ENCODE peak calls at places on chromosomes 2 and 18, in seven cellular contexts. A, K, V, Y, M, Q and N are unnamed samples.

GRCh38 chr18:55351980-55352714 is 235.8 kb downstream of the TCF4 start:
- DNase-seq in A (no peak), K (no peak), V (no peak), Y (no peak), M (no peak), Q (peak), N (peak)

GRCh38 chr2:88198308-88198707 is 28.2 kb downstream of the THNSL2 start:
- DNase-seq in A (no peak), K (no peak), V (no peak), Y (no peak), M (no peak), Q (no peak), N (no peak)

GRCh38 chr18:74806700-74807416 is 209.2 kb downstream of the ZNF407 start:
- DNase-seq in A (no peak), K (no peak), V (no peak), Y (peak), M (no peak), Q (peak), N (no peak)

GRCh38 chr18:9428862-9429661 is 46.3 kb upstream of the RALBP1 start:
- DNase-seq in A (no peak), K (no peak), V (peak), Y (no peak), M (no peak), Q (no peak), N (no peak)

GRCh38 chr2:167249197-167249596 is 360.9 kb downstream of the XIRP2 start:
- DNase-seq in A (no peak), K (no peak), V (no peak), Y (peak), M (no peak), Q (no peak), N (no peak)

GRCh38 chr2:201697899-201698298 is 545 bp downstream of the MPP4 start:
- DNase-seq in A (no peak), K (no peak), V (no peak), Y (no peak), M (no peak), Q (peak), N (no peak)

GRCh38 chr2:99660616-99661416 is 171.0 kb upstream of the REV1 start:
- DNase-seq in A (no peak), K (no peak), V (peak), Y (peak), M (no peak), Q (no peak), N (peak)

GRCh38 chr18:24492445-24492844 is 32.0 kb downstream of the HRH4 start:
- DNase-seq in A (no peak), K (no peak), V (no peak), Y (no peak), M (no peak), Q (no peak), N (no peak)

GRCh38 chr2:54122939-54123338 is 7.5 kb downstream of the ACYP2 start:
- DNase-seq in A (no peak), K (no peak), V (peak), Y (no peak), M (no peak), Q (peak), N (no peak)

GRCh38 chr18:22613788-22614187 is 196.1 kb upstream of the CTAGE1 start:
- DNase-seq in A (no peak), K (no peak), V (no peak), Y (no peak), M (no peak), Q (no peak), N (no peak)

GRCh38 chr2:12493031-12493513 is 223.7 kb upstream of the TRIB2 start:
- DNase-seq in A (no peak), K (peak), V (no peak), Y (no peak), M (no peak), Q (peak), N (no peak)

GRCh38 chr18:45910405-45911023 is 56.6 kb downstream of the EPG5 start:
- DNase-seq in A (peak), K (peak), V (no peak), Y (peak), M (peak), Q (peak), N (peak)